ENCODE peak calls at places on chromosomes 6 and 20, in seven cellular contexts. One of them, this sample, is unnamed.

GRCh38 chr6:147298461-147298860 is 94.2 kb downstream of the STXBP5 start:
- DNase-seq in T-helper 2 cell treated with Interferon-gamma antibody and Interleukin-4, amounts not matched to agents 5 μg/mL and 100 μg/mL, for 36 hours: no peak
- DNase-seq in naive thymus-derived CD8-positive, alpha-beta T cell: no peak
- DNase-seq in ecto neural progenitor cell: no peak
- DNase-seq in activated T-cell treated with anti-CD3 and anti-CD28 coated beads for 1 hour: no peak
- DNase-seq in memory B cell: no peak
- DNase-seq in AG08395: no peak
- DNase-seq in this sample: no peak

GRCh38 chr6:137951064-137951597 is 84.1 kb downstream of the TNFAIP3 start:
- DNase-seq in naive thymus-derived CD8-positive, alpha-beta T cell: no peak
- DNase-seq in T-helper 2 cell treated with Interferon-gamma antibody and Interleukin-4, amounts not matched to agents 5 μg/mL and 100 μg/mL, for 36 hours: no peak
- DNase-seq in activated T-cell treated with anti-CD3 and anti-CD28 coated beads for 1 hour: no peak
- DNase-seq in AG08395: no peak
- DNase-seq in memory B cell: peak
- DNase-seq in ecto neural progenitor cell: no peak
- DNase-seq in this sample: no peak

GRCh38 chr20:19583532-19584175 is 174.4 kb upstream of the RIN2 start:
- DNase-seq in activated T-cell treated with anti-CD3 and anti-CD28 coated beads for 1 hour: no peak
- DNase-seq in naive thymus-derived CD8-positive, alpha-beta T cell: peak
- DNase-seq in ecto neural progenitor cell: peak
- DNase-seq in T-helper 2 cell treated with Interferon-gamma antibody and Interleukin-4, amounts not matched to agents 5 μg/mL and 100 μg/mL, for 36 hours: peak
- DNase-seq in AG08395: peak
- DNase-seq in memory B cell: no peak
- DNase-seq in this sample: peak

GRCh38 chr6:78398292-78398691 is 469.1 kb upstream of the IRAK1BP1 start:
- DNase-seq in naive thymus-derived CD8-positive, alpha-beta T cell: no peak
- DNase-seq in ecto neural progenitor cell: no peak
- DNase-seq in T-helper 2 cell treated with Interferon-gamma antibody and Interleukin-4, amounts not matched to agents 5 μg/mL and 100 μg/mL, for 36 hours: no peak
- DNase-seq in memory B cell: no peak
- DNase-seq in AG08395: no peak
- DNase-seq in activated T-cell treated with anti-CD3 and anti-CD28 coated beads for 1 hour: no peak
- DNase-seq in this sample: no peak

GRCh38 chr6:109349419-109349987 is 32.8 kb downstream of the CD164 start:
- DNase-seq in memory B cell: no peak
- DNase-seq in naive thymus-derived CD8-positive, alpha-beta T cell: no peak
- DNase-seq in AG08395: peak
- DNase-seq in T-helper 2 cell treated with Interferon-gamma antibody and Interleukin-4, amounts not matched to agents 5 μg/mL and 100 μg/mL, for 36 hours: no peak
- DNase-seq in activated T-cell treated with anti-CD3 and anti-CD28 coated beads for 1 hour: no peak
- DNase-seq in ecto neural progenitor cell: no peak
- DNase-seq in this sample: peak

GRCh38 chr6:142011156-142011555 is 121.6 kb upstream of the GJE1 start:
- DNase-seq in T-helper 2 cell treated with Interferon-gamma antibody and Interleukin-4, amounts not matched to agents 5 μg/mL and 100 μg/mL, for 36 hours: no peak
- DNase-seq in memory B cell: no peak
- DNase-seq in ecto neural progenitor cell: no peak
- DNase-seq in AG08395: no peak
- DNase-seq in naive thymus-derived CD8-positive, alpha-beta T cell: no peak
- DNase-seq in activated T-cell treated with anti-CD3 and anti-CD28 coated beads for 1 hour: no peak
- DNase-seq in this sample: peak

GRCh38 chr6:125769147-125769783 is 19.8 kb downstream of the HEY2 start:
- DNase-seq in activated T-cell treated with anti-CD3 and anti-CD28 coated beads for 1 hour: no peak
- DNase-seq in memory B cell: no peak
- DNase-seq in ecto neural progenitor cell: no peak
- DNase-seq in AG08395: no peak
- DNase-seq in naive thymus-derived CD8-positive, alpha-beta T cell: no peak
- DNase-seq in T-helper 2 cell treated with Interferon-gamma antibody and Interleukin-4, amounts not matched to agents 5 μg/mL and 100 μg/mL, for 36 hours: no peak
- DNase-seq in this sample: no peak

GRCh38 chr6:157491571-157492232 is 110.7 kb downstream of the ZDHHC14 start:
- DNase-seq in T-helper 2 cell treated with Interferon-gamma antibody and Interleukin-4, amounts not matched to agents 5 μg/mL and 100 μg/mL, for 36 hours: no peak
- DNase-seq in naive thymus-derived CD8-positive, alpha-beta T cell: no peak
- DNase-seq in AG08395: no peak
- DNase-seq in ecto neural progenitor cell: no peak
- DNase-seq in activated T-cell treated with anti-CD3 and anti-CD28 coated beads for 1 hour: no peak
- DNase-seq in memory B cell: no peak
- DNase-seq in this sample: no peak

GRCh38 chr6:134848076-134848475 is 101.8 kb downstream of the ALDH8A1 start:
- DNase-seq in AG08395: no peak
- DNase-seq in memory B cell: no peak
- DNase-seq in T-helper 2 cell treated with Interferon-gamma antibody and Interleukin-4, amounts not matched to agents 5 μg/mL and 100 μg/mL, for 36 hours: no peak
- DNase-seq in ecto neural progenitor cell: no peak
- DNase-seq in activated T-cell treated with anti-CD3 and anti-CD28 coated beads for 1 hour: no peak
- DNase-seq in naive thymus-derived CD8-positive, alpha-beta T cell: no peak
- DNase-seq in this sample: no peak

GRCh38 chr6:57432919-57433684 is 115.7 kb downstream of the PRIM2 start:
- DNase-seq in ecto neural progenitor cell: no peak
- DNase-seq in naive thymus-derived CD8-positive, alpha-beta T cell: no peak
- DNase-seq in AG08395: no peak
- DNase-seq in memory B cell: no peak
- DNase-seq in T-helper 2 cell treated with Interferon-gamma antibody and Interleukin-4, amounts not matched to agents 5 μg/mL and 100 μg/mL, for 36 hours: no peak
- DNase-seq in activated T-cell treated with anti-CD3 and anti-CD28 coated beads for 1 hour: no peak
- DNase-seq in this sample: peak

GRCh38 chr6:23446394-23447001 is 679.5 kb upstream of the NRSN1 start:
- DNase-seq in activated T-cell treated with anti-CD3 and anti-CD28 coated beads for 1 hour: no peak
- DNase-seq in naive thymus-derived CD8-positive, alpha-beta T cell: no peak
- DNase-seq in AG08395: peak
- DNase-seq in T-helper 2 cell treated with Interferon-gamma antibody and Interleukin-4, amounts not matched to agents 5 μg/mL and 100 μg/mL, for 36 hours: no peak
- DNase-seq in memory B cell: no peak
- DNase-seq in ecto neural progenitor cell: no peak
- DNase-seq in this sample: peak

GRCh38 chr6:91288741-91289140 is 701.9 kb upstream of the MAP3K7 start:
- DNase-seq in AG08395: no peak
- DNase-seq in memory B cell: no peak
- DNase-seq in T-helper 2 cell treated with Interferon-gamma antibody and Interleukin-4, amounts not matched to agents 5 μg/mL and 100 μg/mL, for 36 hours: no peak
- DNase-seq in naive thymus-derived CD8-positive, alpha-beta T cell: no peak
- DNase-seq in activated T-cell treated with anti-CD3 and anti-CD28 coated beads for 1 hour: no peak
- DNase-seq in ecto neural progenitor cell: no peak
- DNase-seq in this sample: no peak

GRCh38 chr6:163287626-163288025 is 126.9 kb upstream of the QKI start:
- DNase-seq in T-helper 2 cell treated with Interferon-gamma antibody and Interleukin-4, amounts not matched to agents 5 μg/mL and 100 μg/mL, for 36 hours: no peak
- DNase-seq in AG08395: no peak
- DNase-seq in activated T-cell treated with anti-CD3 and anti-CD28 coated beads for 1 hour: no peak
- DNase-seq in ecto neural progenitor cell: no peak
- DNase-seq in naive thymus-derived CD8-positive, alpha-beta T cell: no peak
- DNase-seq in memory B cell: no peak
- DNase-seq in this sample: no peak

GRCh38 chr6:84410377-84410776 is 182.9 kb upstream of the CEP162 start:
- DNase-seq in AG08395: no peak
- DNase-seq in naive thymus-derived CD8-positive, alpha-beta T cell: no peak
- DNase-seq in activated T-cell treated with anti-CD3 and anti-CD28 coated beads for 1 hour: no peak
- DNase-seq in memory B cell: no peak
- DNase-seq in ecto neural progenitor cell: no peak
- DNase-seq in T-helper 2 cell treated with Interferon-gamma antibody and Interleukin-4, amounts not matched to agents 5 μg/mL and 100 μg/mL, for 36 hours: no peak
- DNase-seq in this sample: no peak

GRCh38 chr6:12661690-12662089 is 54.9 kb upstream of the PHACTR1 start:
- DNase-seq in T-helper 2 cell treated with Interferon-gamma antibody and Interleukin-4, amounts not matched to agents 5 μg/mL and 100 μg/mL, for 36 hours: no peak
- DNase-seq in naive thymus-derived CD8-positive, alpha-beta T cell: no peak
- DNase-seq in memory B cell: no peak
- DNase-seq in AG08395: no peak
- DNase-seq in ecto neural progenitor cell: no peak
- DNase-seq in activated T-cell treated with anti-CD3 and anti-CD28 coated beads for 1 hour: no peak
- DNase-seq in this sample: no peak